ENCODE peak calls at places on chromosomes 6 and 20, in six cellular contexts. C, V, R, L, D and H are unnamed samples.

GRCh38 chr6:169824021-169824420 is 72.6 kb downstream of the ERMARD start:
- DNase-seq in C (no peak), V (no peak), R (no peak), L (no peak), D (no peak), H (no peak)

GRCh38 chr6:155580904-155581303 is 125.3 kb upstream of the NOX3 start:
- DNase-seq in C (no peak), V (no peak), R (no peak), L (no peak), D (no peak), H (no peak)

GRCh38 chr20:63943007-63943807 is 13.0 kb downstream of the UCKL1 start:
- DNase-seq in C (no peak), V (no peak), R (no peak), L (no peak), D (no peak), H (no peak)

GRCh38 chr6:135096403-135097130 is 41.9 kb upstream of the HBS1L start:
- DNase-seq in C (no peak), V (no peak), R (no peak), L (no peak), D (no peak), H (no peak)

GRCh38 chr6:70763754-70764153 is 96.1 kb downstream of the SMAP1 start:
- DNase-seq in C (no peak), V (peak), R (no peak), L (no peak), D (no peak), H (peak)

GRCh38 chr20:48614593-48615274 is 213.1 kb downstream of the PREX1 start:
- DNase-seq in C (no peak), V (no peak), R (no peak), L (no peak), D (no peak), H (no peak)

GRCh38 chr6:14068133-14068532 is 49.4 kb upstream of the CD83 start:
- DNase-seq in C (no peak), V (peak), R (no peak), L (peak), D (no peak), H (peak)

GRCh38 chr6:53741417-53741816 is 53.4 kb upstream of the LRRC1 start:
- DNase-seq in C (no peak), V (no peak), R (no peak), L (no peak), D (no peak), H (peak)

GRCh38 chr20:35523298-35523888 is 6.1 kb downstream of the C20orf173 start:
- DNase-seq in C (no peak), V (no peak), R (no peak), L (no peak), D (no peak), H (peak)

GRCh38 chr6:6890400-6890858 is 217.3 kb upstream of the RREB1 start:
- DNase-seq in C (no peak), V (peak), R (no peak), L (peak), D (peak), H (peak)

GRCh38 chr20:50394569-50394968 is 115.6 kb upstream of the PTPN1 start:
- DNase-seq in C (no peak), V (no peak), R (no peak), L (no peak), D (no peak), H (no peak)

GRCh38 chr6:43402819-43403218 is 24.5 kb upstream of the ABCC10 start:
- DNase-seq in C (no peak), V (no peak), R (no peak), L (no peak), D (no peak), H (no peak)

GRCh38 chr6:119881416-119881815 is 531.9 kb upstream of the MAN1A1 start:
- DNase-seq in C (no peak), V (peak), R (no peak), L (peak), D (no peak), H (peak)

GRCh38 chr6:111162504-111162903 is 75.2 kb downstream of the SLC16A10 start:
- DNase-seq in C (no peak), V (no peak), R (no peak), L (no peak), D (no peak), H (peak)

GRCh38 chr6:38056361-38056760 is 236.8 kb downstream of the ZFAND3 start:
- DNase-seq in C (no peak), V (no peak), R (no peak), L (no peak), D (no peak), H (no peak)

GRCh38 chr6:50699086-50699886 is 14.0 kb upstream of the TFAP2D start:
- DNase-seq in C (no peak), V (no peak), R (no peak), L (no peak), D (no peak), H (peak)

GRCh38 chr20:37406010-37406998 is 60.4 kb downstream of the SRC start:
- DNase-seq in C (no peak), V (no peak), R (no peak), L (no peak), D (peak), H (peak)

GRCh38 chr20:32560989-32561830 is 23.9 kb downstream of the NOL4L start:
- DNase-seq in C (no peak), V (no peak), R (no peak), L (peak), D (no peak), H (no peak)

GRCh38 chr6:161890133-161890833 is 616.4 kb upstream of the AGPAT4 start:
- DNase-seq in C (no peak), V (no peak), R (no peak), L (no peak), D (no peak), H (no peak)

GRCh38 chr6:3869632-3870527 is 20.7 kb downstream of the FAM50B start:
- DNase-seq in C (no peak), V (no peak), R (no peak), L (no peak), D (peak), H (no peak)

GRCh38 chr6:21615504-21615903 is 22.0 kb downstream of the SOX4 start:
- DNase-seq in C (no peak), V (peak), R (no peak), L (peak), D (no peak), H (no peak)

GRCh38 chr6:138264372-138264880 is 46.1 kb upstream of the PBOV1 start:
- DNase-seq in C (no peak), V (no peak), R (no peak), L (no peak), D (no peak), H (no peak)

GRCh38 chr6:89723046-89723445 is 84.5 kb upstream of the LYRM2 start:
- DNase-seq in C (no peak), V (no peak), R (no peak), L (no peak), D (no peak), H (no peak)

GRCh38 chr6:56729719-56730118 is 87.0 kb upstream of the DST start:
- DNase-seq in C (peak), V (peak), R (no peak), L (peak), D (no peak), H (peak)

GRCh38 chr6:129302671-129303070 is 407.3 kb downstream of the ARHGAP18 start:
- DNase-seq in C (no peak), V (no peak), R (no peak), L (no peak), D (no peak), H (no peak)

GRCh38 chr20:46951405-46951804 is 56.8 kb downstream of the EYA2 start:
- DNase-seq in C (no peak), V (no peak), R (no peak), L (no peak), D (no peak), H (no peak)

GRCh38 chr6:164982389-164982788 is 327.0 kb downstream of the C6orf118 start:
- DNase-seq in C (no peak), V (no peak), R (no peak), L (no peak), D (no peak), H (no peak)

GRCh38 chr20:63278661-63279060 is 6.0 kb downstream of the ARFGAP1 start:
- DNase-seq in C (no peak), V (no peak), R (no peak), L (no peak), D (no peak), H (no peak)

GRCh38 chr20:37245671-37246237 is 15.9 kb downstream of the GHRH start:
- DNase-seq in C (no peak), V (no peak), R (no peak), L (no peak), D (no peak), H (no peak)

GRCh38 chr6:38987503-38987902 is 61.1 kb upstream of the GLP1R start:
- DNase-seq in C (no peak), V (no peak), R (no peak), L (no peak), D (no peak), H (no peak)

GRCh38 chr6:39980839-39981580 is 46.7 kb upstream of the MOCS1 start:
- DNase-seq in C (no peak), V (peak), R (no peak), L (peak), D (no peak), H (peak)

GRCh38 chr20:9506964-9507369 is 7.4 kb upstream of the LAMP5 start:
- DNase-seq in C (no peak), V (no peak), R (no peak), L (no peak), D (no peak), H (no peak)

GRCh38 chr20:36754656-36755222 is 8.8 kb upstream of the NDRG3 start:
- DNase-seq in C (peak), V (peak), R (no peak), L (peak), D (no peak), H (peak)

GRCh38 chr6:34527751-34528670 is 28.1 kb downstream of the SPDEF start:
- DNase-seq in C (no peak), V (no peak), R (no peak), L (no peak), D (no peak), H (no peak)

GRCh38 chr20:57586370-57586793 is 25.5 kb downstream of the PCK1 start:
- DNase-seq in C (no peak), V (no peak), R (no peak), L (no peak), D (no peak), H (no peak)

GRCh38 chr20:24483435-24484080 is 14.1 kb downstream of the SYNDIG1 start:
- DNase-seq in C (no peak), V (no peak), R (no peak), L (no peak), D (no peak), H (no peak)

DNA sequence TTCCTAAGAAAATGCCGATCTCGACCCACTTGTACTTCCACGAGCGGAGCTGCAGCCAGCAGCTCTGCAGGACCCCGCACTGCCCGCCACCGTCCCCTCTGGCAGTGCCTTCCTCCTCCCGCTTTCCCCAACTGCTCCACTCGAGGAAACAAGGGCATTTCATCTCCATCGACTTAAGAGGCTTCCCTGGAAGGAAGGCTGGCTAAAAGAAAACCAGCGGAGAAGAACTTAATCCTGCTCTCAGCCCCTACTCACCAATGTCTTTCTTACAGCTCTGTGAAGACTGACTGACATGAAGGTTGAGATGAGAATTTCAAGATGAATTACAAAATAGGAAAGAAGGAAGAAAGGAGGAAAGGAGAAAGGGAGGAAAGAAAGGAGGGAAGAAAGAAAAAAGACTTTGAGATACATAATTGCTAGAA is 15.6 kb downstream of the FOXC1 start:
- DNase-seq in C (no peak), V (no peak), R (no peak), L (peak), D (no peak), H (peak)
- H3K4me3 ChIP-seq in C (no peak), V (peak), R (peak), L (peak), D (peak), H (peak)

DNA sequence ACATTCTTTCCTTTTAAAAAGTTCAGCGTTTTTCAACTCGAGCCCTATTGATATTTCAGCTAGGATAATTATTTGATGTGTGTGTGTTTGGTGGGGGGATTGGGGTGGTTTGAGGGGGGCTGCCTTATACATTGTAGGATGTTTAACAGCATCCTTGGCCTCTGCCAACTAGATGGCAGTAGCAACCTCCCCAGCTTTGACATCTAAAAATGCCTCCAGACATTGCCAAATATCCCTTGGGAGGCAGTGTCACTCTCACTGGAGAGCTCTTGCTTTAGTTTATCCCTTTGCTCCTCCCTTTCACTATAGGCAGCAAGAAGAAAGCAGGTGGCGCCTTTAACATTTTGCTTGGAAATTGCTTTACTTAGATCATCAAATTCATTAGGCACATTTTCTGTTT is 14.6 kb upstream of the TP53TG5 start:
- DNase-seq in C (no peak), V (no peak), R (no peak), L (no peak), D (no peak), H (no peak)
- TF ChIP-seq CTCF in C (peak), V (no peak), R (no peak), L (no peak), D (no peak), H (no peak)

GRCh38 chr6:15431762-15432495 is 186.1 kb downstream of the JARID2 start:
- DNase-seq in C (no peak), V (peak), R (no peak), L (peak), D (no peak), H (peak)
- H3K4me3 ChIP-seq in C (no peak), V (no peak), R (no peak), L (no peak), D (no peak), H (no peak)

GRCh38 chr20:20253039-20253743 is 114.7 kb upstream of the INSM1 start:
- DNase-seq in C (no peak), V (no peak), R (no peak), L (no peak), D (no peak), H (no peak)

GRCh38 chr20:20247234-20247633 is 120.7 kb upstream of the INSM1 start:
- DNase-seq in C (no peak), V (no peak), R (no peak), L (no peak), D (no peak), H (no peak)

GRCh38 chr20:20253744-20254330 is 114.1 kb upstream of the INSM1 start:
- DNase-seq in C (no peak), V (no peak), R (no peak), L (no peak), D (no peak), H (no peak)

GRCh38 chr20:20248620-20249200 is 119.2 kb upstream of the INSM1 start:
- DNase-seq in C (no peak), V (no peak), R (no peak), L (no peak), D (no peak), H (no peak)
- TF ChIP-seq CTCF in C (no peak), V (no peak), R (no peak), L (no peak), D (no peak), H (no peak)

DNA sequence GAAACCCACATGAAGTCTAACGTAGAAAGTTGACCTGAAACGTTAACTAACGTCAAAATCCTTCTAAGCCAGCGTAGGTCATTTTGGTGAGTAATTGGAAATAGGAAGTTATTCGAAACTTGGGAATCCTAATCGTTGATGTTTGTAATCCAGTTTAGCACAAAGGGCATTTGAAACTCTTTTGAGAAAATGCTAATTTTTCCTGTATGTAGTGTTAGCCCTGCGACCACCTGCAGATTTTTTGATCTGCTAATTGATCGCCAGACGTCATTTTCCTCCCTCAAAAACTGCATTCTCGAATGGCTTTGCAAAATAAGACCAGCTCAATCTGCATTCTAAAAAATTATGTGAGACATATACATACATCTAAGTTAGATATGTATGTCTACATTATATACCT is 2.7 kb downstream of the SALL4 start:
- DNase-seq in C (no peak), V (no peak), R (no peak), L (no peak), D (no peak), H (no peak)
- H3K4me3 ChIP-seq in C (no peak), V (no peak), R (no peak), L (no peak), D (no peak), H (no peak)

DNA sequence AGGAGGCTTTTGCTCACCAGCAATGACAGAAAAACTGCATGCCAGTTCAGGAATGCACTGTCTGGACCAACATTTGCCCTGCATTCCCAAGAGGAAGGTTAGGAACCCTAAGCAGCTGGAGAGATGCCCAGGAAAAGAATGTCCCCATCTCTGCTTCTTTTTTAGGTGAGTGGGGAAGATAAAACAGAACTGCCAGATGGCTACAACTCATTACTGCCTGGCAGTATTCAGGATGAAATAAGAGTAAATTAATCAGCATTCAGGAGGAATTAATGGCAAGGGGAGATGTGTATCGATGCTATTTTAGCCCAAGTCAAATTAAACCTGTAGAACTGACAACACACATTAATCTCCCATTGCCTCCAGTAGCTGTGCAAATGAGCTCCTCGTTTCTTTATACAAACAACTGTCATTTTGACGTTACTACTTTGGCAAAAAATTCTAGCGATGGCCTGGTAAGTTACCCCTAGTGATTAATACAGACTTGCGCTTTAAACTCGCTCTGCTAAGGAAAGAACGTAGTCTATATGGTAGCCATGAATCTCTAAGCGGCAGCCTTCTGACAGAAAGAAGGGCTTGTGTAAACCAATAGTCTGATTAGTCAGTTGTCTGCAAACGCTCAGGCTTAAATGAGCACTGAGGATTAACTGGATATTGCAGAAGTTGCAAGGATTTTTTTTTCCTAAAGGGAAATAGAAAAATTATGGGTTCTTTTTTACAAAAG is 16.7 kb upstream of the SMLR1 start:
- DNase-seq in C (no peak), V (peak), R (no peak), L (peak), D (no peak), H (peak)
- TF ChIP-seq CTCF in C (no peak), V (no peak), R (no peak), L (no peak), D (no peak), H (no peak)

GRCh38 chr6:32845381-32845884 is 1.6 kb upstream of the PSMB8 start:
- DNase-seq in C (no peak), V (no peak), R (no peak), L (no peak), D (no peak), H (no peak)
- H3K4me3 ChIP-seq in C (no peak), V (no peak), R (peak), L (no peak), D (peak), H (no peak)

GRCh38 chr6:108260809-108261569 is at the start of gene SNX3:
- DNase-seq in C (peak), V (peak), R (peak), L (peak), D (peak), H (peak)
- TF ChIP-seq CTCF in C (no peak), V (peak), R (no peak), L (peak), D (peak), H (peak)

GRCh38 chr6:20331042-20331441 is 70.6 kb upstream of the E2F3 start:
- DNase-seq in C (no peak), V (no peak), R (no peak), L (no peak), D (no peak), H (no peak)

GRCh38 chr6:20327141-20327540 is 74.5 kb upstream of the E2F3 start:
- DNase-seq in C (no peak), V (no peak), R (no peak), L (no peak), D (no peak), H (no peak)

GRCh38 chr6:20326422-20326728 is 75.3 kb upstream of the E2F3 start:
- DNase-seq in C (no peak), V (no peak), R (no peak), L (no peak), D (no peak), H (no peak)

GRCh38 chr6:20325641-20326421 is 75.8 kb upstream of the E2F3 start:
- DNase-seq in C (no peak), V (no peak), R (no peak), L (peak), D (no peak), H (no peak)

DNA sequence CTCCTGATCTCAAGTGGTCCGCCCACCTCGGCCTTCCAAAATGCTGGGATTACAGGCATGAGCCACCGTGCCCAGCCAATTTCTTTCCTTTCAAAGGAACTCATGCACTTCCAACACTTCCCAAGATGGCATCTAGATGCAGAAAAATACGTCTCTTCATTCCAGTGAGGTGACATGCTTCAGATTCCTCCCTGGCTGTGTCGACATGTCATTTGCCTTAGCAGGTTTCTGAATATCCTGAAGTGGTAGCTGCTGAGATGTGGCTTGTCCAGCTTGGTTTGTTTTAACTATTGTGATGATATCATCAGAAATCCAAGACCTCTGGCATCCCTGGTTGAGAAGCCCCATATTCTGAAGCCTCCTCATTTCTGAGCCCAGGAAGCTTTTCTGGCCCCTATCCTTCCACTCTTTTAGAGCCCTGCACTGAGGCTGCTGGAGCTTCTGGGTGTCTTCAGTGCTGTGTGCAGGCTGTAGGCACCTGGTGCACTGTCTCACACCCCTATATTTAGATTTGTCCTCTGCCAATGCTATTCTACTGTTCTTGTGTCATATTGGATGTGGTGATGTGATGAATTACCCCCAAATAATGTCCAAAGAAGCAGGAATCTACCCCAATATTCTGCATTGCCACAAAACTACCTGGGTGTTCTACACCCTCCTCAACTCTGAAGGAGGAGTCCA is 73.3 kb upstream of the E2F3 start:
- DNase-seq in C (no peak), V (no peak), R (no peak), L (no peak), D (no peak), H (no peak)
- H3K4me3 ChIP-seq in C (no peak), V (no peak), R (no peak), L (no peak), D (no peak), H (no peak)